ENCODE peak calls at places on chromosome 3, in five cellular contexts. One of them, this sample, is unnamed.
A peak's percentile ranks its signal among the peaks of the same experiment; 100 is the strongest.

GRCh38 chr3:177733233-177733632 is 536.0 kb upstream of the TBL1XR1 start:
- DNase-seq in hepatocyte: no peak
- DNase-seq in PC-3: no peak
- DNase-seq in SK-N-SH: no peak
- DNase-seq in OCI-LY7: no peak
- DNase-seq in this sample: no peak

GRCh38 chr3:150511096-150511670 is 35.1 kb downstream of the SERP1 start:
- DNase-seq in hepatocyte: no peak
- DNase-seq in PC-3: no peak
- DNase-seq in OCI-LY7: no peak
- DNase-seq in SK-N-SH: no peak
- DNase-seq in this sample: no peak

GRCh38 chr3:82353281-82354171 is 592.1 kb upstream of the GBE1 start:
- DNase-seq in hepatocyte: no peak
- DNase-seq in SK-N-SH: no peak
- DNase-seq in OCI-LY7: no peak
- DNase-seq in PC-3: no peak
- DNase-seq in this sample: no peak

GRCh38 chr3:47244531-47245100 is 38.0 kb downstream of the KIF9 start:
- DNase-seq in SK-N-SH: no peak
- DNase-seq in PC-3: no peak
- DNase-seq in hepatocyte: no peak
- DNase-seq in OCI-LY7: no peak
- DNase-seq in this sample: no peak

GRCh38 chr3:18843188-18843587 is 305.1 kb upstream of the KCNH8 start:
- DNase-seq in hepatocyte: no peak
- DNase-seq in SK-N-SH: no peak
- DNase-seq in PC-3: peak; percentile 23
- DNase-seq in OCI-LY7: no peak
- DNase-seq in this sample: no peak

GRCh38 chr3:10459954-10460754 is 45.2 kb downstream of the ATP2B2 start:
- DNase-seq in PC-3: peak; percentile 85
- DNase-seq in hepatocyte: peak; percentile 88
- DNase-seq in OCI-LY7: peak; percentile 86
- DNase-seq in SK-N-SH: no peak
- DNase-seq in this sample: peak; percentile 98

GRCh38 chr3:151347432-151347831 is 18.1 kb upstream of the P2RY13 start:
- DNase-seq in hepatocyte: no peak
- DNase-seq in PC-3: no peak
- DNase-seq in SK-N-SH: no peak
- DNase-seq in OCI-LY7: no peak
- DNase-seq in this sample: no peak

GRCh38 chr3:81451611-81452010 is 309.8 kb downstream of the GBE1 start:
- DNase-seq in OCI-LY7: no peak
- DNase-seq in hepatocyte: no peak
- DNase-seq in SK-N-SH: no peak
- DNase-seq in PC-3: peak; percentile 94
- DNase-seq in this sample: no peak

GRCh38 chr3:183634707-183635106 is 716 bp upstream of the KLHL24 start:
- DNase-seq in hepatocyte: no peak
- DNase-seq in PC-3: no peak
- DNase-seq in SK-N-SH: no peak
- DNase-seq in OCI-LY7: no peak
- DNase-seq in this sample: no peak

GRCh38 chr3:26104856-26105255 is 315.0 kb downstream of the OXSM start:
- DNase-seq in SK-N-SH: no peak
- DNase-seq in PC-3: no peak
- DNase-seq in hepatocyte: no peak
- DNase-seq in OCI-LY7: peak; percentile 17
- DNase-seq in this sample: no peak

GRCh38 chr3:111980716-111981456 is 2.1 kb downstream of the ABHD10 start:
- DNase-seq in hepatocyte: no peak
- DNase-seq in OCI-LY7: no peak
- DNase-seq in PC-3: no peak
- DNase-seq in SK-N-SH: no peak
- DNase-seq in this sample: no peak

DNA sequence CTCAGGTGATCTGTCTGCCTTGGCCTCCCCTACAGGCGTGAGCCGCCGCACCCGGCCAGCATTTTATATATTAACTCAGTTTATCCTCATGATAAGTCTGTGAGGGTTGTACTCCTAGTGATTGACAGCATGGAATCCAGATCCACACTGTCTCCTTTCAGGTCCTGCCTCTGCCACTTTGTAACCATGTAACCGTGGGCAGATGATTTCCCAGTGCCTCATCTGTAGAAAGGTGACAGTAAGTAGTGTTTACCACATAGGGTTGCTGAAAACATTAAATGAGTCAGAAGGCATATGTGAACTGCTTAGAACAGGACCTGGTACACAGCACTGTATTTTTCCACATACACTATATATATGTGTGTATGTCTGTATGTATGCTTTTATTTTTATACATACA is 2.4 kb downstream of the FYTTD1 start:
- DNase-seq in SK-N-SH: no peak
- DNase-seq in PC-3: no peak
- DNase-seq in OCI-LY7: no peak
- DNase-seq in hepatocyte: no peak
- DNase-seq in this sample: no peak
- H4K20me1 ChIP-seq in SK-N-SH: peaks cover 45% of the 10 kb centered on the region
- H4K20me1 ChIP-seq in PC-3: peaks cover 19% of the 10 kb centered on the region
- H4K20me1 ChIP-seq in OCI-LY7: peaks cover 26% of the 10 kb centered on the region
- H4K20me1 ChIP-seq in hepatocyte: peaks cover 57% of the 10 kb centered on the region
- H4K20me1 ChIP-seq in this sample: peaks cover 44% of the 10 kb centered on the region

GRCh38 chr3:170159933-170160332 is 21.6 kb downstream of the PHC3 start:
- DNase-seq in hepatocyte: no peak
- DNase-seq in PC-3: no peak
- DNase-seq in OCI-LY7: no peak
- DNase-seq in SK-N-SH: no peak
- DNase-seq in this sample: no peak
- H3K79me2 ChIP-seq in hepatocyte: peaks cover 93% of the 10 kb centered on the region
- H3K79me2 ChIP-seq in PC-3: peaks cover 79% of the 10 kb centered on the region
- H3K79me2 ChIP-seq in OCI-LY7: peaks cover 92% of the 10 kb centered on the region
- H3K79me2 ChIP-seq in SK-N-SH: peaks cover 96% of the 10 kb centered on the region
- H3K79me2 ChIP-seq in this sample: peaks cover 99% of the 10 kb centered on the region

GRCh38 chr3:134797080-134797801 is 2.2 kb downstream of the EPHB1 start:
- DNase-seq in SK-N-SH: peak; percentile 34
- DNase-seq in PC-3: no peak
- DNase-seq in hepatocyte: no peak
- DNase-seq in OCI-LY7: no peak
- DNase-seq in this sample: peak; percentile 41
- H2AFZ ChIP-seq in SK-N-SH: peak overlapping the region; percentile 81
- H2AFZ ChIP-seq in PC-3: no peak overlapping the region
- H2AFZ ChIP-seq in hepatocyte: peak overlapping the region; percentile 63
- H2AFZ ChIP-seq in OCI-LY7: no peak overlapping the region
- H2AFZ ChIP-seq in this sample: peak overlapping the region; percentile 71

DNA sequence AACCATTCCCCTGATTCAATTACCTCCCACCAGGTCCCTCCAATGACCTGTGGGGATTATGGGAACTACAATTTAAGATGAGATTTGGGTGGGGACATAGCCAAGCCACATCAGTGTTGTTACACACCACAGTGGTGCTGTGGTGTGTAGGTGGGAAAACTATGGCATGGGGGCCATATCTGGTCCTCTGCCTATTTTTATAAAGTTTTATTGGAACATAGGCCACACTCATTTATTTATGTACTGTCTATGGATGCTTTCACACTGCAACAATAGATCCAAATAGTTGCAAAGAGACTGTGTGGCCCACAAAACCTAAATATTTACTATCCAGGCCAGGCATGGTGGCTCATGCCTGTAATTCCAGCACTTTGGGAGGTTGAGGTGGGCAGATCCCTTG is 46.4 kb downstream of the FLNB start:
- DNase-seq in SK-N-SH: no peak
- DNase-seq in OCI-LY7: no peak
- DNase-seq in PC-3: no peak
- DNase-seq in hepatocyte: no peak
- DNase-seq in this sample: no peak
- H4K20me1 ChIP-seq in SK-N-SH: peaks cover 5% of the 10 kb centered on the region
- H4K20me1 ChIP-seq in OCI-LY7: peaks cover 5% of the 10 kb centered on the region
- H4K20me1 ChIP-seq in PC-3: peaks cover 35% of the 10 kb centered on the region
- H4K20me1 ChIP-seq in hepatocyte: no peaks in the 10 kb centered on the region
- H4K20me1 ChIP-seq in this sample: peaks cover 2% of the 10 kb centered on the region

GRCh38 chr3:179066058-179066457 is 5.6 kb downstream of the ZMAT3 start:
- DNase-seq in OCI-LY7: no peak
- DNase-seq in SK-N-SH: no peak
- DNase-seq in hepatocyte: no peak
- DNase-seq in PC-3: no peak
- DNase-seq in this sample: no peak

GRCh38 chr3:179069762-179070390 is 1.7 kb downstream of the ZMAT3 start:
- DNase-seq in hepatocyte: no peak
- DNase-seq in PC-3: no peak
- DNase-seq in SK-N-SH: peak; percentile 22
- DNase-seq in OCI-LY7: no peak
- DNase-seq in this sample: no peak

GRCh38 chr3:179068779-179069530 is 2.7 kb downstream of the ZMAT3 start:
- DNase-seq in OCI-LY7: peak; percentile 33
- DNase-seq in SK-N-SH: peak; percentile 35
- DNase-seq in hepatocyte: no peak
- DNase-seq in PC-3: peak; percentile 30
- DNase-seq in this sample: peak; percentile 51

GRCh38 chr3:179067839-179068238 is 3.8 kb downstream of the ZMAT3 start:
- DNase-seq in PC-3: no peak
- DNase-seq in hepatocyte: no peak
- DNase-seq in OCI-LY7: no peak
- DNase-seq in SK-N-SH: peak; percentile 42
- DNase-seq in this sample: no peak

GRCh38 chr3:179067291-179067690 is 4.3 kb downstream of the ZMAT3 start:
- DNase-seq in PC-3: no peak
- DNase-seq in hepatocyte: no peak
- DNase-seq in SK-N-SH: peak; percentile 14
- DNase-seq in OCI-LY7: no peak
- DNase-seq in this sample: no peak
- H3K79me2 ChIP-seq in PC-3: peaks cover 15% of the 10 kb centered on the region
- H3K79me2 ChIP-seq in hepatocyte: peaks cover 73% of the 10 kb centered on the region
- H3K79me2 ChIP-seq in SK-N-SH: peaks cover 92% of the 10 kb centered on the region
- H3K79me2 ChIP-seq in OCI-LY7: peaks cover 21% of the 10 kb centered on the region
- H3K79me2 ChIP-seq in this sample: peaks cover 10% of the 10 kb centered on the region

DNA sequence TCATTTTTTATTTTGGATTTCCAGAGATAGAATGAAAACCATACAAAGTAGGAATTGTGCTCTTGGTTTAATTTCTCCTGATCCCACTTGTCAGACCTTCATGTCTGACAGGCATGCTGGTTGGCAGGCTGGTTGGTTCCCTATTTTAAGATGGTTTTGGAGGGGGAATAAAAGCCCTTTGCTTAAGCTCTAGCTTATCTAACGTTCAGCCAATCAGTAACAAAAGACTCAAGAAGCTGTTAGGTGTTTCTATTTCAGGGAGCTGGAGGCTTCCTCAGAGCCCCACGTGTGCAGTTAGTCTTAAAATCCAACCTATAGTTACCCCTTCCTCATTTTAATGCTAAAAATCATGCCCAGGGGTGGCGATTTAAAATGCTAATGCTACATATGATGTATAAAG is 40.5 kb upstream of the XIRP1 start:
- DNase-seq in SK-N-SH: no peak
- DNase-seq in hepatocyte: no peak
- DNase-seq in PC-3: no peak
- DNase-seq in OCI-LY7: peak; percentile 55
- DNase-seq in this sample: no peak
- H2AFZ ChIP-seq in SK-N-SH: no peak overlapping the region
- H2AFZ ChIP-seq in hepatocyte: no peak overlapping the region
- H2AFZ ChIP-seq in PC-3: no peak overlapping the region
- H2AFZ ChIP-seq in OCI-LY7: peak overlapping the region; percentile 65
- H2AFZ ChIP-seq in this sample: peak overlapping the region; percentile 63

GRCh38 chr3:33807190-33807589 is 8.8 kb downstream of the PDCD6IP start:
- DNase-seq in OCI-LY7: no peak
- DNase-seq in hepatocyte: no peak
- DNase-seq in SK-N-SH: no peak
- DNase-seq in PC-3: no peak
- DNase-seq in this sample: no peak

GRCh38 chr3:33808559-33808958 is 10.1 kb downstream of the PDCD6IP start:
- DNase-seq in hepatocyte: no peak
- DNase-seq in PC-3: peak; percentile 34
- DNase-seq in OCI-LY7: no peak
- DNase-seq in SK-N-SH: no peak
- DNase-seq in this sample: no peak

DNA sequence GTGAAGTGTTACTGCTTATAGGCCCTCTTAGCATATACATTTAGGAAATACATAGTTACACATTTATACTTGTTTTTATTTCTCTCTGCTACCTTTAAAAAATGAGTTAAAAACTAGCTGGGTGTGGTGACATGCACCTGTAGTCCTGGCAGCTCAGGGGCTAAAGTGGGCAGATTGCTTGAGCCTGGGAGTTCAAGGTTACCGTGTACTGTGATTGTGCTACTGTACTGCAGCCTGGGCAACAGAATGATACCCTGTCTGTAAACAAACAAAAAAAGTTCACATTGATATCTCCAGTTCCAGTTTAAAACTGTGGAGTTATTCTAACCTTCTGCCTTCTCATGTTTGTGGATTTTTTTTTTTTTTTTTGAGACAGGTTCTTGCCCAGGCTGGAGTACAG is 12.1 kb downstream of the PDCD6IP start:
- DNase-seq in PC-3: no peak
- DNase-seq in hepatocyte: no peak
- DNase-seq in SK-N-SH: no peak
- DNase-seq in OCI-LY7: no peak
- DNase-seq in this sample: no peak
- H4K20me1 ChIP-seq in PC-3: peaks cover 22% of the 10 kb centered on the region
- H4K20me1 ChIP-seq in hepatocyte: peaks cover 60% of the 10 kb centered on the region
- H4K20me1 ChIP-seq in SK-N-SH: peaks cover 65% of the 10 kb centered on the region
- H4K20me1 ChIP-seq in OCI-LY7: peaks cover 5% of the 10 kb centered on the region
- H4K20me1 ChIP-seq in this sample: peaks cover 28% of the 10 kb centered on the region

DNA sequence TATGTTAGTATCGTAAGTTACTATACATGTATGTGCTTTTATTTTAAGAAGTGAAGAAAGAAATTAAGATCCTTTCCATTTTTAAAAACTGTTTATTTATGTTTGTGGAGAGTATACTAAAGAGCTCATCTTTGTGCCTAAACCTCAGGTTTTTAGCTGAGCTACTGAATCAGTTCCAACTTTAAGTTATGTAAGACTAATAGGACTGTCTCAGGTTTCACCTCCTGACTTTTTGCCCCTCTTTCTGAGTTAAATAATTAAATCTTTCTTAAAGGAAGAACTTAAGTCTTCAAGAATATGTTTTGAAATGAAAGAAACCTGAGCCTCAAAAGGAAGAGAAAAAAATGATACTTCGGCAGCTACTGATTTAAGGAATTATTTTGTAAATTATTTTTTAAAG is 2.6 kb downstream of the SLMAP start:
- DNase-seq in OCI-LY7: no peak
- DNase-seq in SK-N-SH: no peak
- DNase-seq in PC-3: peak; percentile 50
- DNase-seq in hepatocyte: no peak
- DNase-seq in this sample: no peak
- H3K79me2 ChIP-seq in OCI-LY7: peaks cover 71% of the 10 kb centered on the region
- H3K79me2 ChIP-seq in SK-N-SH: peaks cover 74% of the 10 kb centered on the region
- H3K79me2 ChIP-seq in PC-3: peaks cover 83% of the 10 kb centered on the region
- H3K79me2 ChIP-seq in hepatocyte: peaks cover 71% of the 10 kb centered on the region
- H3K79me2 ChIP-seq in this sample: peaks cover 71% of the 10 kb centered on the region

GRCh38 chr3:30488070-30488756 is 118.2 kb upstream of the TGFBR2 start:
- DNase-seq in hepatocyte: no peak
- DNase-seq in OCI-LY7: no peak
- DNase-seq in SK-N-SH: no peak
- DNase-seq in PC-3: no peak
- DNase-seq in this sample: no peak

GRCh38 chr3:30481241-30481640 is 125.2 kb upstream of the TGFBR2 start:
- DNase-seq in SK-N-SH: no peak
- DNase-seq in OCI-LY7: no peak
- DNase-seq in PC-3: no peak
- DNase-seq in hepatocyte: no peak
- DNase-seq in this sample: no peak

GRCh38 chr3:30480587-30480986 is 125.8 kb upstream of the TGFBR2 start:
- DNase-seq in hepatocyte: no peak
- DNase-seq in OCI-LY7: no peak
- DNase-seq in PC-3: no peak
- DNase-seq in SK-N-SH: no peak
- DNase-seq in this sample: no peak

GRCh38 chr3:30486386-30486785 is 120.0 kb upstream of the TGFBR2 start:
- DNase-seq in hepatocyte: no peak
- DNase-seq in PC-3: no peak
- DNase-seq in SK-N-SH: no peak
- DNase-seq in OCI-LY7: no peak
- DNase-seq in this sample: no peak
- H2AFZ ChIP-seq in hepatocyte: no peak overlapping the region
- H2AFZ ChIP-seq in PC-3: no peak overlapping the region
- H2AFZ ChIP-seq in SK-N-SH: no peak overlapping the region
- H2AFZ ChIP-seq in OCI-LY7: no peak overlapping the region
- H2AFZ ChIP-seq in this sample: no peak overlapping the region

This sample was measured in neural progenitor cell.